ENCODE peak calls at places on chromosome 5, in four cellular contexts. G is hepatocyte, I is prostate gland, Y is tibial nerve. A is an unnamed sample. For H3K4me1 and H3K27me3, the result is how much of the 10 kb centered on the place peaks cover.

GRCh38 chr5:107154598-107154997 is 516.1 kb downstream of the EFNA5 start:
- DNase-seq in G (no peak), Y (no peak), I (no peak), A (no peak)

GRCh38 chr5:53063791-53064190 is 45.8 kb downstream of the MOCS2 start:
- DNase-seq in Y (no peak), I (no peak), G (no peak), A (no peak)

GRCh38 chr5:17216974-17217325 is 481 bp upstream of the BASP1 start:
- DNase-seq in Y (no peak), I (peak), G (peak), A (peak)

GRCh38 chr5:9188956-9189355 is 356.9 kb downstream of the SEMA5A start:
- DNase-seq in G (no peak), I (no peak), Y (no peak), A (no peak)

GRCh38 chr5:74212336-74212735 is 428.2 kb downstream of the ENC1 start:
- DNase-seq in G (no peak), Y (no peak), I (no peak), A (no peak)

GRCh38 chr5:30832519-30832918 is 361.0 kb upstream of the CDH6 start:
- DNase-seq in I (no peak), Y (no peak), G (no peak), A (peak)

GRCh38 chr5:9596256-9596655 is 33.9 kb downstream of the TAS2R1 start:
- DNase-seq in Y (no peak), G (no peak), I (no peak), A (no peak)

GRCh38 chr5:147167529-147167928 is 67.3 kb upstream of the STK32A start:
- DNase-seq in Y (no peak), I (no peak), G (no peak), A (no peak)

GRCh38 chr5:146805099-146805498 is 73.5 kb downstream of the PPP2R2B start:
- DNase-seq in G (peak), I (no peak), Y (no peak), A (no peak)

GRCh38 chr5:35482167-35482755 is 135.4 kb upstream of the SPEF2 start:
- DNase-seq in G (no peak), I (no peak), Y (no peak), A (no peak)

GRCh38 chr5:157855404-157855994 is 3.4 kb downstream of the CLINT1 start:
- DNase-seq in G (peak), Y (no peak), I (peak), A (peak)

GRCh38 chr5:131589510-131590348 is 45.3 kb downstream of the RAPGEF6 start:
- DNase-seq in G (peak), Y (no peak), I (no peak), A (no peak)

GRCh38 chr5:72597456-72597948 is 90.3 kb upstream of the ZNF366 start:
- DNase-seq in I (no peak), Y (no peak), G (peak), A (no peak)

GRCh38 chr5:64273276-64273675 is 107.6 kb downstream of the RNF180 start:
- DNase-seq in G (no peak), Y (no peak), I (no peak), A (no peak)

GRCh38 chr5:37858250-37858649 is 18.4 kb upstream of the GDNF start:
- DNase-seq in G (no peak), I (no peak), Y (no peak), A (no peak)

GRCh38 chr5:122858451-122858850 is 13.0 kb downstream of the SNX24 start:
- DNase-seq in I (no peak), G (no peak), Y (no peak), A (no peak)

GRCh38 chr5:113546711-113547159 is 33.2 kb downstream of the YTHDC2 start:
- DNase-seq in Y (no peak), I (no peak), G (peak), A (no peak)

GRCh38 chr5:103938151-103938671 is 375.6 kb upstream of the NUDT12 start:
- DNase-seq in G (no peak), Y (no peak), I (no peak), A (no peak)

GRCh38 chr5:111670826-111671492 is 86.0 kb downstream of the NREP start:
- DNase-seq in Y (no peak), I (no peak), G (no peak), A (no peak)

DNA sequence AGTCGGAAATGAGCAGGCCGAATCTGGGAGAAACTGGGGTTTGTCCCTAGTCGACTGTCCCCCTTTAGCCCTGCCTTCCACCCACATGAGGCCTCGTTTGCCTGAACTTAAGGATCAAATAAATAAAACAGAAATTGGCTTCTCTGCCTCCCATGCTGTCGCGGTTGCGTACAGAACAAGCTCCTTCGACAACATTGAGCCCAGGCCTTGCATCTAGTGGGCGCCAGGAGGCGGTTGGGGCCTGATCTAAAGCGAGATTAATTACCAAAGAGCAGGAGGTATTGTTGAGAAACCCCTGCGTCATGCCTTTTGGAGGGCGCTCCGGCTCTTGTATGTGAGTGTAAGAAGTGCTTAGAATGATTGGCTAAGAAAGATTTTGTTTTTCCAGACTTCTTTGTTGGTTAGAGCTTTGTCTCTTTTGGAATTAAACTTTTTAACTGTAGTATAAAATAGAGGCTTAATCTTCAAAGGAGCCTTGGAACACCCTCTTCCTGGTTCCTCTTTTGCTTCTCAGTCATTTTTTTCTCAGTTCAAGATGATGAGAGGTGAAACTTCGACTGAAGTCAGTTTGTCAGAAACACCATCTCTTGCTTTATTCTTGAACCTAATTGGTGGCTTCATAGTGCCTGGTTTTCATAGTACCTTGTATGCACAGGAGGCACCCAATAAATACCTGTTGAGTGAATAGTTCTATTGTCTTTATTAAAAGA is 828 bp downstream of the ATP6V0E1 start:
- DNase-seq in Y (peak), I (peak), G (peak), A (peak)
- H3K4me1 ChIP-seq in Y (under half), I (under half), G (under half), A (under half)

GRCh38 chr5:84859056-84859455 is 474.4 kb upstream of the EDIL3 start:
- DNase-seq in Y (no peak), I (no peak), G (no peak), A (no peak)
- H3K27me3 ChIP-seq in Y (under half), I (under half), G (under half), A (under half)

GRCh38 chr5:4212981-4213819 is 617.6 kb downstream of the IRX1 start:
- DNase-seq in Y (no peak), I (no peak), G (no peak), A (no peak)

GRCh38 chr5:4215143-4215542 is 619.5 kb downstream of the IRX1 start:
- DNase-seq in Y (no peak), G (no peak), I (no peak), A (no peak)

GRCh38 chr5:4220016-4220415 is 624.4 kb downstream of the IRX1 start:
- DNase-seq in G (no peak), Y (no peak), I (no peak), A (no peak)

GRCh38 chr5:4212071-4212739 is 616.6 kb downstream of the IRX1 start:
- DNase-seq in Y (no peak), G (no peak), I (no peak), A (no peak)

GRCh38 chr5:4216142-4216541 is 620.5 kb downstream of the IRX1 start:
- DNase-seq in G (no peak), Y (no peak), I (no peak), A (no peak)
- TF ChIP-seq CTCF in G (no peak), Y (no peak), I (no peak), A (no peak)

DNA sequence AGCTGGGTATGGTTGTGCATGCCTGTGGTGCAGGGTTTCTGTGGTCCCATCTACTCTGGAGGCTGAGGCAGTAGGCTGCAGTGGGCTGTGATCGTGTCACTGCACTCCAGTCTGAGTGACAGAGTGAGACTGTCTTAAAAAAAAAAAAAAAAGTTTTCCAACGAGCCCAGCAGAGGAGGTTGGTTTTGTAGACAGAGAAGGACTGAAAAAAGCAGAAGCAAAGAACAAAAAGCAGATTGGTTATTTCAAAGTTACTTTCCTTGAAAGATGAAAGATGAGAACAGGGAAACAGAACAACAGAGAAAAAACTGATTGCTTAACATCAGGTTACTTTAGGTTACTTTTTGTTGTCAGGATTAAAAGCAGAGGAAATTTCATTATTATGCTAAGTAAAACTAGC is 78.0 kb downstream of the ANKRD55 start:
- DNase-seq in G (no peak), Y (no peak), I (no peak), A (no peak)
- H3K4me1 ChIP-seq in G (under half), Y (under half), I (under half), A (under half)

DNA sequence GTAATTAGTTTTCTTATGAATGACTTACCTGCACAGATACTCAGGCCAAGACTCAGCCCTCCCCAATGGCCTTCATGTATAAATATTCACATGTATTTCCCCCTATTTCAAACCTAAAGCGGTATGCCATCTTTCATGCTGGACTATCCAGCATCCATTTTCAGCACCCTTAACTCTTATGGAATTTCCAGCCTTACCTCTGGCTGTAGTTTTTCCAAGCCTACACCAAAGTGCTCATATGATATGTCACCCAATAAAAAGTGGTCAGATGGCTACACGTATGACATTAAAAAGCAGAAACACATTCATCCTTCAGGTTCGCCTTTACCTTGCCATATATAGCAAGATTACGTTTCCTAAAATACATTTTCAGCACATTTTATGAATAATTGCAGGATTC is 205.5 kb downstream of the MEF2C start:
- DNase-seq in Y (no peak), I (no peak), G (no peak), A (no peak)
- H3K27me3 ChIP-seq in Y (half or more), I (half or more), G (half or more), A (half or more)

DNA sequence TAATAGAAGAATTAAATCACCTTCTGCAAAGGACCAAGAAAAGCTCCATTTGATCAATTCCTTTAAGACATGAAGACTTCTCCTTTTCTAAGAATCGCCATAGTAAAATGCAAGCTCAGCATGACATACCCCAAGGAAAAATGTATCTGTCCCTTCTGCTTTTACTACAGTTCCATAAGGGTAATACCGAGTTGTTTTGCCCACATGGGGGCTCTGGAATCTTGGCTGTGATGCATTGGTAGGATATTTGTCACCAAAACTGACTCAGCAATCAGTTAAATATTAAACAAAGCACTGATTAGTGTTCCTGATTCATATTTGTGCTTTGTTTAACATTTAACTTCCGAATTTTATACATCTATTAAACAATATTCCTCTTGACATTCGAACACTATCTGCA is 24.3 kb upstream of the KCNIP1 start:
- DNase-seq in G (peak), I (no peak), Y (no peak), A (no peak)
- TF ChIP-seq CTCF in G (peak), I (no peak), Y (no peak), A (no peak)

GRCh38 chr5:172768098-172768572 is 2.9 kb downstream of the DUSP1 start:
- DNase-seq in G (no peak), I (no peak), Y (no peak), A (no peak)
- H3K4me1 ChIP-seq in G (under half), I (under half), Y (under half), A (half or more)

GRCh38 chr5:135446186-135446585 is 962 bp downstream of the DCANP1 start:
- DNase-seq in G (no peak), Y (no peak), I (no peak), A (no peak)

GRCh38 chr5:135443329-135443960 is 3.7 kb downstream of the DCANP1 start:
- DNase-seq in I (no peak), G (no peak), Y (no peak), A (no peak)

GRCh38 chr5:135445306-135445940 is 1.7 kb downstream of the DCANP1 start:
- DNase-seq in Y (no peak), I (no peak), G (no peak), A (no peak)

GRCh38 chr5:135444360-135444759 is 2.8 kb downstream of the DCANP1 start:
- DNase-seq in G (no peak), I (no peak), Y (no peak), A (no peak)

GRCh38 chr5:135444881-135445280 is 2.3 kb downstream of the DCANP1 start:
- DNase-seq in G (no peak), Y (no peak), I (no peak), A (no peak)
- H3K27me3 ChIP-seq in G (under half), Y (under half), I (under half), A (under half)